ENCODE peak calls at places on chromosome 2, in six cellular contexts. T, U, H, S, W and O are unnamed samples.

GRCh38 chr2:168849610-168850009 is 40.6 kb downstream of the SPC25 start:
- DNase-seq in U (no peak), W (no peak), T (no peak), S (peak), H (no peak), O (no peak)

GRCh38 chr2:222919841-222920609 is 59.2 kb downstream of the ACSL3 start:
- DNase-seq in T (no peak), U (peak), H (peak), W (peak), S (no peak), O (no peak)

GRCh38 chr2:1504311-1504750 is 91.1 kb downstream of the TPO start:
- DNase-seq in T (no peak), U (no peak), S (no peak), H (no peak), W (no peak), O (peak)

GRCh38 chr2:152573168-152573567 is 144.1 kb downstream of the PRPF40A start:
- DNase-seq in S (no peak), H (no peak), T (peak), W (peak), U (peak), O (peak)

GRCh38 chr2:222907790-222908431 is 47.1 kb downstream of the ACSL3 start:
- DNase-seq in W (peak), H (peak), T (no peak), S (no peak), U (no peak), O (no peak)

GRCh38 chr2:42568431-42569115 is at the start of gene MTA3:
- DNase-seq in W (peak), T (peak), U (no peak), H (no peak), S (peak), O (no peak)

GRCh38 chr2:4174796-4175195 is 471.4 kb downstream of the DCDC2C start:
- DNase-seq in U (no peak), T (no peak), W (no peak), H (no peak), S (no peak), O (no peak)

GRCh38 chr2:17520761-17521160 is 2.5 kb upstream of the RAD51AP2 start:
- DNase-seq in H (no peak), W (no peak), U (no peak), S (no peak), T (no peak), O (no peak)

GRCh38 chr2:23433282-23433681 is 48.3 kb downstream of the KLHL29 start:
- DNase-seq in H (no peak), S (no peak), W (no peak), U (no peak), T (no peak), O (no peak)

GRCh38 chr2:96265349-96265839 is 403 bp downstream of the TMEM127 start:
- DNase-seq in H (no peak), T (no peak), W (no peak), U (no peak), S (peak), O (peak)

GRCh38 chr2:111924617-111925107 is 26.3 kb downstream of the MERTK start:
- DNase-seq in T (no peak), W (no peak), H (no peak), S (no peak), U (no peak), O (no peak)

GRCh38 chr2:113117594-113118262 is 9.7 kb upstream of the IL1RN start:
- DNase-seq in W (peak), S (no peak), H (peak), U (peak), T (no peak), O (no peak)

GRCh38 chr2:213119061-213119809 is 32.2 kb downstream of the IKZF2 start:
- DNase-seq in T (peak), S (no peak), W (peak), U (peak), H (peak), O (no peak)

GRCh38 chr2:131410173-131410572 is 46.2 kb upstream of the RAB6D start:
- DNase-seq in U (no peak), H (no peak), W (no peak), S (no peak), T (no peak), O (no peak)

GRCh38 chr2:34105015-34105767 is 506.1 kb upstream of the FAM98A start:
- DNase-seq in T (no peak), U (peak), H (peak), W (peak), S (no peak), O (no peak)

GRCh38 chr2:70509565-70509964 is 44.1 kb downstream of the TGFA start:
- DNase-seq in W (peak), H (no peak), U (no peak), S (no peak), T (no peak), O (peak)

GRCh38 chr2:39994151-39994550 is 215.1 kb upstream of the THUMPD2 start:
- DNase-seq in U (peak), T (no peak), W (peak), H (peak), S (no peak), O (no peak)

GRCh38 chr2:219571311-219572236 is at the start of gene OBSL1:
- DNase-seq in H (no peak), U (no peak), W (peak), T (no peak), S (peak), O (no peak)

GRCh38 chr2:232713505-232713904 is 16.4 kb downstream of the GIGYF2 start:
- DNase-seq in W (no peak), U (no peak), T (no peak), S (no peak), H (no peak), O (no peak)

GRCh38 chr2:154452906-154453493 is 245.5 kb upstream of the KCNJ3 start:
- DNase-seq in H (no peak), W (no peak), S (no peak), T (no peak), U (no peak), O (no peak)

GRCh38 chr2:161223139-161223732 is 63.0 kb downstream of the TANK start:
- DNase-seq in U (no peak), S (no peak), H (no peak), T (no peak), W (peak), O (no peak)

GRCh38 chr2:457287-457686 is 169.4 kb upstream of the ALKAL2 start:
- DNase-seq in H (no peak), T (no peak), W (no peak), U (no peak), S (no peak), O (no peak)

GRCh38 chr2:30127016-30127893 is 19.6 kb upstream of the YPEL5 start:
- DNase-seq in W (no peak), H (no peak), S (no peak), U (no peak), T (no peak), O (no peak)

GRCh38 chr2:173874899-173875247 is 90.3 kb downstream of the SP3 start:
- DNase-seq in S (no peak), U (no peak), T (no peak), W (no peak), H (no peak), O (peak)

GRCh38 chr2:209958016-209958415 is 44.4 kb upstream of the RPE start:
- DNase-seq in U (no peak), H (no peak), W (no peak), T (no peak), S (no peak), O (no peak)

GRCh38 chr2:209956276-209956675 is 46.2 kb upstream of the RPE start:
- DNase-seq in S (no peak), H (no peak), T (no peak), U (no peak), W (no peak), O (no peak)

GRCh38 chr2:209965723-209966122 is 36.7 kb upstream of the RPE start:
- DNase-seq in U (no peak), W (no peak), H (no peak), S (no peak), T (no peak), O (no peak)

GRCh38 chr2:209960676-209961630 is 41.5 kb upstream of the RPE start:
- DNase-seq in S (peak), U (no peak), T (no peak), W (peak), H (no peak), O (no peak)
- TF ChIP-seq CTCF in S (peak), U (peak), T (peak), W (peak), H (peak), O (peak)

GRCh38 chr2:181904022-181904632 is 12.6 kb downstream of the ITPRID2 start:
- DNase-seq in H (no peak), T (no peak), U (no peak), S (no peak), W (peak), O (no peak)
- TF ChIP-seq CTCF in H (peak), T (peak), U (peak), S (peak), W (peak), O (peak)

GRCh38 chr2:134365356-134365755 is 111.5 kb downstream of the MGAT5 start:
- DNase-seq in H (no peak), U (no peak), S (peak), W (peak), T (no peak), O (no peak)
- TF ChIP-seq CTCF in H (peak), U (peak), S (no peak), W (peak), T (no peak), O (no peak)

GRCh38 chr2:216206821-216207220 is 97.7 kb downstream of the XRCC5 start:
- DNase-seq in H (no peak), S (no peak), T (no peak), U (no peak), W (no peak), O (no peak)

GRCh38 chr2:216214768-216215167 is 105.6 kb downstream of the XRCC5 start:
- DNase-seq in W (no peak), U (no peak), H (no peak), S (no peak), T (no peak), O (no peak)

GRCh38 chr2:216211614-216212013 is 102.5 kb downstream of the XRCC5 start:
- DNase-seq in U (no peak), S (no peak), W (no peak), T (no peak), H (no peak), O (no peak)

GRCh38 chr2:216211141-216211540 is 102.0 kb downstream of the XRCC5 start:
- DNase-seq in H (no peak), S (no peak), W (no peak), U (no peak), T (no peak), O (no peak)

GRCh38 chr2:216210711-216211131 is 101.6 kb downstream of the XRCC5 start:
- DNase-seq in T (no peak), S (no peak), U (no peak), W (peak), H (no peak), O (no peak)
- TF ChIP-seq CTCF in T (no peak), S (no peak), U (no peak), W (no peak), H (no peak), O (no peak)

DNA sequence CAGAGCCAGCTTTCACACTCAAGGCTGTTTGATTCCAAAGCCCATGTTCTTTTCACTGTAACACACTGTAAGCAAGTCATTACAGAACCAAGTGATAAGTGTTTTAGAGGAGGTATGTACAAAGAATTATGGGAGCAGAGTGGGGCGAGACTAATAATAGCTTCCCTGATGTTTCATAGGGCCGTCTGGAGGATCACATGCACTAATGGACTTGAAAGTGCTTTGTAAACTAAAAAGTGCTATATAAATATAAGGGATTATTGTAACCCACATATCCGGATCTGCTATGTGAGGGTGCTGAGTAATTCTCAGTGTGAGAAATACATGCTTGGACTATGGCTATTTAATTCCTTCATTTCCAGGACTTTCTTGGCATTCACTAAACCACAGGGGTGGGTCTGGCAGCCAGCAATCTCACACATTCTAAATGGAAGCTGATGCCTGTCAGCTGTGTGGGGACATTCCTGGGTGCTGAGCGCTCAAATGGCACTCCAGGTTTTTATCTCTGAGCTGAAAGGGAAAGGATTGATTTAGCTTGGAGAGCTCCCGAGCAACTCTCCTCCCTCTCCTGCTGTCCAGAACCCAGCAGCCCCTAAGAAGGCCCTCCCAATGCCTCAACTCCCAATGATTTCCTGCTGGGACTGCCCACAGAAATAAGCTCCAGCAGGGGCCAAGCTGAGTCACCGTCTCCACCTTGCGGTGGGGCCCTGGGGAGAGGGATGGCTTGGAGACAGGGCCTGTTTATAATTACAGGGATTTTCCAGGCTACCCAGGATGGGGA is 222.8 kb downstream of the SOX11 start:
- DNase-seq in H (peak), T (no peak), U (no peak), W (no peak), S (no peak), O (no peak)
- TF ChIP-seq CTCF in H (peak), T (no peak), U (no peak), W (no peak), S (no peak), O (no peak)

GRCh38 chr2:57510704-57511103 is 535.9 kb upstream of the VRK2 start:
- DNase-seq in W (no peak), T (no peak), U (no peak), H (no peak), S (no peak), O (no peak)
- TF ChIP-seq CTCF in W (peak), T (no peak), U (no peak), H (no peak), S (no peak), O (no peak)

DNA sequence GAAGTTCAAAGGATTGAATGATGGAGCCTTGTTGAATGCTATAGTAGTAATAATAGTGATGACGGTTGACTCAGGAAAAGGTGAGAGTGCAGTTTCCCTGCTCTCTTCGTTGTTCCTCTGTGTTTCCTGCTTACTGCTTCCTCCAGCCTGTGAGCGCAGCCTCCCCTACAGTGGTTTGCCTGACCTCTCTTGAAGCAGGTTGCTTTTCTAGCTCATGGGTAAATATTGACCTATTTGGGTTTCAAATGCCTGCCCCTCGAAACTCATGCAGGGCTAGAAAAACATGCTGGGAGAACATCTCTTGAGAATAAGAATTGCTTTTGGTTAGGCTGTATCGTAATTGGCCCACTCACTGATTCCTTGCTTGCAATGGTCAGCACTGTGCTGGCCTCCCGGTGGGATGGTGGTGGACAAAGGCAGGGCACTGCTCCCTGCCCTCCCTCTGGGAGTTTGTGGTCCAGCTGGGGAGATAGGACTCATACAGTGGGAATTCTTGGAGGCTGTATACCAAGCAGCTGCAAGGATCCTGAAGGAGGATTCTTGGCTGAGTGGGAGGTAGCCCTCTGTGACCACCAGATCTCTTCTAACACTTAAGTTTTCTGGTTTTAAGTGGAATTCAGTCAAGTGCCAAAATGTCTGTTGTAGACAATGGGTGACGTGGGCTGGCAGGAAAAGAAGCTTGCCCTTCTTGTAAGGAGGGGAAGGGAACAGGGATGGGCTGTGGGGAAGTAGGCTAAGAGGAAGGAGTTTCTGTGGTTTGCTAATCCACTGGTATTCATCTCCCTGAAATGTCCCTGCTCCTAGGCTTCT is 5.4 kb upstream of the RNF181 start:
- DNase-seq in H (peak), S (no peak), T (no peak), U (peak), W (peak), O (no peak)
- TF ChIP-seq CTCF in H (no peak), S (no peak), T (no peak), U (no peak), W (no peak), O (no peak)